ENCODE peak calls at places on chromosomes 1 and 21, in five cellular contexts. V is cardiac fibroblast; R is endothelial cell; A is activated CD8-positive, alpha-beta T cell treated with anti-CD3 and anti-CD28 coated beads for 36 hours; Y is kidney. H is an unnamed sample.

GRCh38 chr21:16192900-16193299 is 463.1 kb downstream of the USP25 start:
- DNase-seq in R (no peak), Y (no peak), V (peak; percentile 19), A (no peak), H (no peak)

GRCh38 chr1:35674111-35674510 is 32.8 kb upstream of the PSMB2 start:
- DNase-seq in V (no peak), Y (no peak), R (no peak), A (no peak), H (no peak)

GRCh38 chr1:26728645-26729044 is 32.8 kb downstream of the ARID1A start:
- DNase-seq in V (no peak), A (no peak), R (no peak), Y (no peak), H (no peak)

GRCh38 chr1:154186177-154186576 is 5.7 kb downstream of the TPM3 start:
- DNase-seq in V (peak; percentile 72), A (peak; percentile 91), Y (no peak), R (peak; percentile 70), H (peak; percentile 67)

GRCh38 chr1:6805004-6805416 is 19.8 kb downstream of the CAMTA1 start:
- DNase-seq in R (no peak), A (no peak), V (no peak), Y (no peak), H (no peak)

GRCh38 chr21:39051561-39051949 is 131.7 kb downstream of the PSMG1 start:
- DNase-seq in Y (no peak), V (no peak), R (no peak), A (no peak), H (no peak)

GRCh38 chr1:88802950-88803349 is 88.4 kb downstream of the GTF2B start:
- DNase-seq in A (no peak), R (no peak), V (peak; percentile 19), Y (no peak), H (no peak)

GRCh38 chr1:64172458-64172983 is 30.9 kb upstream of the UBE2U start:
- DNase-seq in A (no peak), V (peak; percentile 13), R (no peak), Y (no peak), H (no peak)

GRCh38 chr1:221888218-221888617 is 146.3 kb upstream of the DUSP10 start:
- DNase-seq in V (no peak), A (no peak), R (no peak), Y (no peak), H (no peak)

GRCh38 chr1:87305762-87306161 is 22.9 kb upstream of the LMO4 start:
- DNase-seq in V (no peak), Y (no peak), A (no peak), R (no peak), H (no peak)

GRCh38 chr1:869499-870244 is 54.1 kb upstream of the SAMD11 start:
- DNase-seq in Y (peak; percentile 89), R (peak; percentile 88), V (peak; percentile 55), A (peak; percentile 79), H (peak; percentile 83)

GRCh38 chr1:193348126-193349045 is 162.0 kb upstream of the B3GALT2 start:
- DNase-seq in R (no peak), Y (no peak), A (no peak), V (peak; percentile 51), H (no peak)

GRCh38 chr1:64890699-64891439 is 75.5 kb downstream of the JAK1 start:
- DNase-seq in Y (no peak), R (no peak), V (no peak), A (no peak), H (no peak)

GRCh38 chr1:51044834-51045233 is 57.2 kb upstream of the C1orf185 start:
- DNase-seq in A (no peak), V (peak; percentile 25), R (no peak), Y (no peak), H (no peak)

GRCh38 chr1:93715529-93716126 is 34.0 kb upstream of the BCAR3 start:
- DNase-seq in V (peak; percentile 32), Y (no peak), R (no peak), A (peak; percentile 36), H (no peak)

GRCh38 chr1:21220815-21221214 is 44.1 kb upstream of the EIF4G3 start:
- DNase-seq in A (no peak), V (peak; percentile 55), Y (no peak), R (no peak), H (no peak)

GRCh38 chr21:14321042-14321441 is 61.9 kb downstream of the HSPA13 start:
- DNase-seq in R (no peak), Y (no peak), V (peak; percentile 1), A (no peak), H (no peak)

GRCh38 chr21:16978309-16978895 is 534.4 kb upstream of the CXADR start:
- DNase-seq in V (no peak), Y (peak; percentile 43), A (no peak), R (no peak), H (peak; percentile 36)

GRCh38 chr1:50992532-50993318 is 22.7 kb downstream of the CDKN2C start:
- DNase-seq in R (no peak), V (no peak), A (no peak), Y (no peak), H (no peak)

GRCh38 chr1:230771773-230772354 is 24.7 kb downstream of the CAPN9 start:
- DNase-seq in V (no peak), R (no peak), A (no peak), Y (no peak), H (no peak)

GRCh38 chr21:29105218-29105617 is 25.2 kb upstream of the MAP3K7CL start:
- DNase-seq in Y (no peak), A (no peak), R (no peak), V (peak; percentile 36), H (no peak)

DNA sequence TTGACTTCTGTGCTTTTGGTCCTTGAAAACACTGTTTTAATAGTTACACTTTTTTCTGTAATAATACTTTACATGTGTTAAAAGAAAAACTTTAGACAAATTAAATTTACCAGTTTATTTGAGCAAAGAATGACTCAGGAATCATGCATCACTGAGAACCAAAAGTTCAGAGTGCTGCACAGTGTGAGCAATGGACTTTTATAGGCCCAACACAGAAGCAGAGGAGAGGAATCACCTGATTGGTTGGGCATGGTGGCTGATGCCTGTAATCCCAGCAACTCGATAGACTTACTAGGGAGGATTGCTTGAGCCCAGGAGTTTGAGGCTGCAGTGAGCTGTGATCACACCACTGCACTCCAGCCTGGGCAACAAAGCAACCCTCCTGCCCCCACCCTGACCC is 29.3 kb downstream of the ZNF648 start:
- DNase-seq in V (no peak), Y (no peak), A (no peak), R (no peak), H (no peak)
- TF ChIP-seq CTCF in V (no peak), Y (no peak), A (no peak), R (no peak), H (no peak)

GRCh38 chr1:156746716-156747631 is 4.5 kb downstream of the HDGF start:
- DNase-seq in V (peak; percentile 98), A (peak; percentile 85), Y (peak; percentile 97), R (peak; percentile 91), H (peak; percentile 86)
- TF ChIP-seq CTCF in V (no peak), A (no peak), Y (no peak), R (no peak), H (no peak)

GRCh38 chr1:95453053-95453452 is 219.0 kb downstream of the RWDD3 start:
- DNase-seq in A (no peak), Y (no peak), V (no peak), R (no peak), H (no peak)

GRCh38 chr1:95451904-95452303 is 217.9 kb downstream of the RWDD3 start:
- DNase-seq in R (no peak), A (no peak), V (no peak), Y (no peak), H (no peak)

DNA sequence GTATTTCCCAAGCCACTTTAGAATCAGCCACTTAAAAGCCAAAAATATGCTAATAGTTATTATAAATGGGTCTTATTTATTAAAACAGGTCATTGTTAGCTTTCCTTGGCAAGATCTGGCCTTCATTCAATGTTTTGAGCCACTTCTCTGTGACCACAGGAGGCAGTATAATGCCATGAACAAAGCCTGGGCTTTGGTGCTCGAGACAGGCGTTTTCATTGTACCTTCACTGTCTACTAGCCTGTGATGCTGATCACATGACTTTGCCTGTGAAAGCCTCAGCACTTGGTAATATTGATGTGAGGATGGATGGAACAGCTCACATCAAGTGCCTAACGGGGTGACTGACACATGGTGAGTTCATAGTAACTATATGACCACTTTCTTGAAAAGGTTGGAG is 217.0 kb downstream of the RWDD3 start:
- DNase-seq in A (no peak), Y (no peak), V (no peak), R (no peak), H (no peak)
- TF ChIP-seq CTCF in A (no peak), Y (peak; percentile 28), V (no peak), R (no peak), H (peak; percentile 26)

DNA sequence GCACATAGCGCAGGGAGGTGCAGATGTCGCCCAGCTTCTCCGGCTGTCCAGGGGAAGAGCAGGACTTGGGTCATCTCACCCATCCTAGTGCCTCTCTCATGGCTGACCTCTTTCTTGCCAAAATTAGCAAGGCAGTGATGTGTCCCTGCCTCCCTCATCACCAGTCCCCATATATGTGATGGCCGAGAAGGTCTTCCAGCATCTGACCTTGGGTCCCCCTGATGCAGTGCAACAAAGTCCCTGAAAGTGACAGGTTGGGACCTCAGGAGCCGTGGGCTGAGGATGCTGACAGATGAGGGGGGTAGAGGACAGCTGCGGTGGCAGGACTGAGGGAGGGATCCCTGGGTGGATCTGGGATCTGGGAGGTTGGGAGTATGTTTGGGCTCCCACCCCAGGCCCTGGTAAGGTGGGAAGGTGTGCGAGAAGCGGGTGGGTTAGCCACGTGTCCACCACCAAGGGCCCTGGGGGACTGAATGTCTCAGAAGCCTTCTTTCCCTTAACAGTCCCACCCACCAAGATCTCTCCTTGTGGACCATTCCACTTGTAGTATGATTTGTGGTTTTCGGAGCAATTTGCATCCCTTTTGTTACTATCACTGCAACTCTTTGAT is 109.7 kb downstream of the SYT2 start:
- DNase-seq in V (no peak), R (no peak), Y (no peak), A (no peak), H (no peak)
- TF ChIP-seq CTCF in V (no peak), R (no peak), Y (no peak), A (peak; percentile 18), H (no peak)

GRCh38 chr1:116534014-116534739 is 36.6 kb downstream of the CD58 start:
- DNase-seq in Y (no peak), V (no peak), R (no peak), A (no peak), H (no peak)

GRCh38 chr1:116532698-116533424 is 38.0 kb downstream of the CD58 start:
- DNase-seq in A (no peak), R (no peak), V (no peak), Y (no peak), H (no peak)

GRCh38 chr1:116533425-116533820 is 37.4 kb downstream of the CD58 start:
- DNase-seq in V (no peak), R (no peak), Y (no peak), A (no peak), H (no peak)

GRCh38 chr1:116529681-116530080 is 41.1 kb downstream of the CD58 start:
- DNase-seq in V (no peak), A (no peak), R (no peak), Y (no peak), H (no peak)

GRCh38 chr1:116531917-116532316 is 38.9 kb downstream of the CD58 start:
- DNase-seq in Y (no peak), V (no peak), A (no peak), R (peak; percentile 10), H (no peak)
- TF ChIP-seq CTCF in Y (no peak), V (no peak), A (no peak), R (no peak), H (no peak)

H was measured in glutamatergic neuron.